ENCODE peak calls at places on chromosomes 3 and 15, in eight cellular contexts. Q is neural progenitor cell, W is PC-9, Z is mucosa of descending colon, C is bronchial epithelial cell, X is fibroblast of lung, U is neural crest cell, I is PC-3. L is an unnamed sample.

GRCh38 chr3:160403028-160403545 is 3.6 kb downstream of the SMC4 start:
- DNase-seq in C (no peak), Z (no peak), U (no peak), W (no peak), Q (no peak), I (peak; percentile 17), X (peak; percentile 64), L (no peak)

GRCh38 chr3:177960722-177961121 is 575.5 kb upstream of the KCNMB2 start:
- DNase-seq in Q (no peak), W (no peak), I (no peak), X (no peak), Z (no peak), C (no peak), U (no peak), L (no peak)

GRCh38 chr15:38267416-38268022 is 14.9 kb downstream of the SPRED1 start:
- DNase-seq in I (peak; percentile 15), C (peak; percentile 40), W (no peak), X (no peak), U (no peak), Z (no peak), Q (no peak), L (no peak)

GRCh38 chr3:104939196-104939595 is 427.5 kb upstream of the ALCAM start:
- DNase-seq in I (no peak), X (peak; percentile 14), U (no peak), C (no peak), Q (no peak), W (no peak), Z (no peak), L (no peak)

GRCh38 chr3:66938338-66938963 is 59.7 kb upstream of the KBTBD8 start:
- DNase-seq in Q (peak; percentile 85), U (peak; percentile 54), Z (no peak), X (peak; percentile 72), W (peak; percentile 9), C (peak; percentile 61), I (peak; percentile 55), L (peak; percentile 40)

GRCh38 chr15:70214941-70215635 is 117.4 kb upstream of the TLE3 start:
- DNase-seq in Q (no peak), I (no peak), W (no peak), U (no peak), Z (no peak), C (no peak), X (no peak), L (no peak)

GRCh38 chr15:67013696-67014095 is 51.7 kb upstream of the SMAD3 start:
- DNase-seq in Z (no peak), X (peak; percentile 77), W (peak; percentile 58), U (no peak), C (peak; percentile 94), Q (peak; percentile 75), I (no peak), L (no peak)

GRCh38 chr3:48268936-48269551 is 28.1 kb downstream of the ZNF589 start:
- DNase-seq in C (peak; percentile 75), I (no peak), X (no peak), U (no peak), W (no peak), Q (no peak), Z (no peak), L (no peak)

GRCh38 chr3:42572278-42572677 is 9.5 kb downstream of the SEC22C start:
- DNase-seq in I (peak; percentile 72), C (peak; percentile 55), Z (no peak), Q (peak; percentile 69), U (peak; percentile 22), W (peak; percentile 28), X (peak; percentile 39), L (peak; percentile 63)

GRCh38 chr3:76370749-76371148 is 585.4 kb upstream of the ZNF717 start:
- DNase-seq in Z (no peak), U (no peak), X (peak; percentile 2), C (no peak), W (no peak), Q (no peak), I (no peak), L (no peak)

GRCh38 chr15:92809880-92810361 is 90.2 kb upstream of the CHD2 start:
- DNase-seq in Z (no peak), C (no peak), Q (peak; percentile 51), W (no peak), I (peak; percentile 32), U (no peak), X (peak; percentile 61), L (peak; percentile 45)

GRCh38 chr3:160756907-160757623 is 1.0 kb downstream of the PPM1L start:
- DNase-seq in U (peak; percentile 3), W (no peak), Z (peak; percentile 46), Q (peak; percentile 58), C (no peak), I (no peak), X (no peak), L (peak; percentile 45)

GRCh38 chr3:100120022-100120421 is 5.7 kb upstream of the FILIP1L start:
- DNase-seq in X (no peak), Z (no peak), U (no peak), W (no peak), I (no peak), C (no peak), Q (no peak), L (no peak)

GRCh38 chr15:28861031-28861534 is 12.6 kb upstream of the GOLGA6L7 start:
- DNase-seq in X (peak; percentile 65), C (no peak), W (no peak), Q (no peak), U (no peak), Z (no peak), I (no peak), L (no peak)

GRCh38 chr3:117278424-117279190 is 569.0 kb downstream of the TUSC7 start:
- DNase-seq in X (peak; percentile 8), C (peak; percentile 43), W (no peak), I (peak; percentile 50), Z (no peak), Q (no peak), U (no peak), L (peak; percentile 72)

GRCh38 chr3:33071946-33072345 is 25.0 kb downstream of the GLB1 start:
- DNase-seq in U (no peak), I (no peak), Q (no peak), W (no peak), X (no peak), C (no peak), Z (no peak), L (no peak)

GRCh38 chr15:92681141-92681622 is 25.6 kb upstream of the FAM174B start:
- DNase-seq in W (no peak), C (peak; percentile 57), Q (no peak), U (no peak), X (peak; percentile 96), I (no peak), Z (no peak), L (no peak)

GRCh38 chr15:35630985-35631384 is 85.0 kb upstream of the DPH6 start:
- DNase-seq in Z (no peak), X (no peak), U (no peak), C (no peak), I (no peak), W (peak; percentile 9), Q (no peak), L (no peak)

GRCh38 chr15:31270767-31271166 is 55.9 kb upstream of the KLF13 start:
- DNase-seq in Z (no peak), I (no peak), U (no peak), X (no peak), W (no peak), Q (peak; percentile 76), C (no peak), L (no peak)

GRCh38 chr3:123258811-123259420 is 57.2 kb downstream of the SEC22A start:
- DNase-seq in X (peak; percentile 78), W (no peak), U (no peak), C (peak; percentile 57), I (peak; percentile 81), Q (no peak), Z (no peak), L (no peak)
- TF ChIP-seq CTCF in X (peak; percentile 41), W (peak; percentile 77), U (peak; percentile 76), C (peak; percentile 35), I (peak; percentile 91), Q (peak; percentile 53), Z (peak; percentile 7), L (peak; percentile 36)

GRCh38 chr15:65085990-65086679 is 9.6 kb downstream of the KBTBD13 start:
- DNase-seq in Q (peak; percentile 71), I (peak; percentile 55), Z (no peak), U (no peak), X (no peak), C (peak; percentile 43), W (peak; percentile 46), L (peak; percentile 74)
- TF ChIP-seq CTCF in Q (peak; percentile 66), I (peak; percentile 62), Z (peak; percentile 20), U (peak; percentile 55), X (peak; percentile 32), C (peak; percentile 55), W (peak; percentile 72), L (peak; percentile 33)

GRCh38 chr15:45157056-45157455 is 27.3 kb downstream of the DUOX1 start:
- DNase-seq in I (no peak), Z (no peak), C (peak; percentile 90), U (no peak), X (peak; percentile 18), Q (no peak), W (no peak), L (no peak)

GRCh38 chr15:45155739-45156138 is 25.9 kb downstream of the DUOX1 start:
- DNase-seq in Q (no peak), I (no peak), W (no peak), C (no peak), X (no peak), U (no peak), Z (no peak), L (no peak)

GRCh38 chr15:45162771-45163507 is 24.8 kb downstream of the SHF start:
- DNase-seq in W (peak; percentile 84), X (peak; percentile 85), I (peak; percentile 84), Z (no peak), Q (peak; percentile 87), U (peak; percentile 78), C (peak; percentile 94), L (peak; percentile 86)

GRCh38 chr15:45161666-45162065 is 26.1 kb downstream of the SHF start:
- DNase-seq in W (no peak), C (no peak), I (no peak), Q (no peak), X (no peak), U (no peak), Z (no peak), L (no peak)

GRCh38 chr15:45157974-45158373 is 28.2 kb downstream of the DUOX1 start:
- DNase-seq in Q (peak; percentile 52), I (peak; percentile 74), Z (no peak), W (peak; percentile 67), X (peak; percentile 69), U (no peak), C (peak; percentile 93), L (no peak)
- TF ChIP-seq CTCF in Q (no peak), I (no peak), Z (no peak), W (no peak), X (no peak), U (no peak), C (no peak), L (no peak)

DNA sequence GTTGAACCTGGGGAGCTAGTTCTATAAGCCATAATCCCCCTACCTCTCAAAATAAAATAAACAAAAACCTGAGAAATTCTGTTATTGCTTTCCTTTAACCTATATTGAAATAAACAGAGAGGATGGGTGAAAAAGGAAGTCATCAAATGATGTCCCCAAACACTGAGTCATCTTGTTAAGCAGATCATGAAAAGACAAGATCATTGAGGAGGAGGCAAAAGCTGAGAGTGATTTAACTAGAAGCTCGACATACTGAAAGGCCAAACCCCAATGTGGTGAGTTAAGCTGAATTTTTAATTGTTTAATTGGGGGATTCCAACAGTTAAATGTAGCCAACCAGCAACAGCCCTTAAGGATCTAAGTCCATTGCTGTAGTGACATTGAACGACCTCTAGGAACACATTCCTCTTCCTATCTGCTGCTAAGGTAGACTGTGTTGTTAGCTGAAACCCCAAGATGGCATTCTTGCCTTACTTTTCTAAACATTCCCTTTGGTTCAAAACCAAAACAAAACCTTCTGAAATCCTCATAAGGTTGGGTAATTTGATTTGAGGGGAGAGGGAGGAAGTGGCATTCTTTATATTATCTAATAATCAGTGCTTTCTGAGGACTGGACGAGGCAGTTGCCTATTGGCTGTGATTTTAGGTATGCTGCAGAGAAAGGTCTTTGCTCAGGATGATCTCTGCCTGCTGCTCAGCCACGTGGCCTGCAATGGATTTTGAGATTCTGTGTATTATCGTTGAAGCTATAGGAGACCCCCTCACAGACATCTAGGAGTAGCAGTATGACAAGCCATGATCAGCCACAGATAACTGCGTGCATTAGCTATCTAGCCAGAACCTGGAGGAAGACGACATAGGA is 62.7 kb upstream of the BNIP2 start:
- DNase-seq in I (no peak), W (peak; percentile 8), Q (peak; percentile 49), U (no peak), X (peak; percentile 3), Z (no peak), C (peak; percentile 42), L (no peak)
- TF ChIP-seq CTCF in I (peak; percentile 25), W (peak; percentile 62), Q (peak; percentile 65), U (peak; percentile 55), X (no peak), Z (no peak), C (peak; percentile 51), L (peak; percentile 35)